ENCODE peak calls at places on chromosomes 4 and X, in eight cellular contexts. L is suprapubic skin; R is GM23248; M is CD8-positive, alpha-beta T cell; A is spleen; P is colonic mucosa; I is tibial nerve; N is mammary epithelial cell. J is an unnamed sample. For H3K4me1, the result is how much of the 10 kb centered on the place peaks cover.

GRCh38 chrX:51332188-51332942 is at the start of gene NUDT10:
- DNase-seq in M (peak), R (peak), N (peak), L (peak), P (peak), A (peak), I (peak), J (no peak)

GRCh38 chr4:7843831-7844230 is 95.8 kb downstream of the AFAP1 start:
- DNase-seq in A (no peak), N (no peak), M (no peak), R (no peak), P (no peak), I (no peak), L (no peak), J (no peak)

GRCh38 chrX:31376408-31376807 is 304.6 kb upstream of the FTHL17 start:
- DNase-seq in N (no peak), P (no peak), M (no peak), R (no peak), I (no peak), A (no peak), L (no peak), J (no peak)

GRCh38 chrX:13130776-13131175 is 86.4 kb upstream of the FAM9C start:
- DNase-seq in R (no peak), L (no peak), P (no peak), A (no peak), N (no peak), I (no peak), M (no peak), J (no peak)

GRCh38 chr4:147360301-147360700 is 120.6 kb upstream of the EDNRA start:
- DNase-seq in N (peak), M (no peak), R (peak), I (no peak), P (no peak), L (no peak), A (no peak), J (no peak)

GRCh38 chrX:15576019-15576418 is 24.7 kb downstream of the ACE2 start:
- DNase-seq in R (no peak), I (no peak), P (no peak), N (no peak), M (no peak), A (no peak), L (no peak), J (no peak)

GRCh38 chr4:84484274-84484673 is 14.8 kb downstream of the NKX6-1 start:
- DNase-seq in P (no peak), L (no peak), I (no peak), A (no peak), N (no peak), R (no peak), M (no peak), J (no peak)

GRCh38 chrX:53078943-53079342 is 3.2 kb upstream of the TSPYL2 start:
- DNase-seq in M (no peak), L (no peak), A (no peak), I (no peak), P (no peak), N (no peak), R (no peak), J (no peak)

GRCh38 chr4:151359576-151359975 is 34.2 kb upstream of the SH3D19 start:
- DNase-seq in A (no peak), L (no peak), P (peak), R (no peak), N (no peak), M (no peak), I (no peak), J (no peak)

GRCh38 chrX:131704136-131704695 is 160.3 kb downstream of the OR13H1 start:
- DNase-seq in P (peak), M (no peak), R (peak), L (peak), N (peak), I (no peak), A (peak), J (peak)

GRCh38 chrX:150211988-150212387 is 151.1 kb upstream of the MAMLD1 start:
- DNase-seq in L (no peak), N (peak), R (peak), A (no peak), P (no peak), I (no peak), M (no peak), J (no peak)

GRCh38 chrX:26215869-26216268 is at the start of gene MAGEB5:
- DNase-seq in M (no peak), A (no peak), L (no peak), R (no peak), P (no peak), I (no peak), N (no peak), J (no peak)

GRCh38 chr4:150581611-150582010 is 340 bp upstream of the MAB21L2 start:
- DNase-seq in R (no peak), I (no peak), L (no peak), A (no peak), M (no peak), P (peak), N (no peak), J (no peak)

GRCh38 chr4:705278-706082 is at the start of gene PCGF3:
- DNase-seq in N (peak), P (peak), A (peak), R (peak), L (peak), I (peak), M (peak), J (peak)

GRCh38 chrX:139222511-139223200 is 307.9 kb upstream of the F9 start:
- DNase-seq in L (no peak), R (no peak), A (no peak), M (no peak), P (no peak), I (no peak), N (no peak), J (no peak)

GRCh38 chr4:85953651-85954018 is 406.2 kb downstream of the MAPK10 start:
- DNase-seq in R (peak), P (no peak), M (no peak), I (no peak), N (peak), A (no peak), L (no peak), J (no peak)

GRCh38 chrX:54494970-54495813 is 842 bp downstream of the FGD1 start:
- DNase-seq in M (no peak), I (no peak), N (peak), P (no peak), R (peak), A (no peak), L (no peak), J (no peak)

GRCh38 chr4:2071252-2071911 is 12.3 kb downstream of the NAT8L start:
- DNase-seq in M (no peak), R (no peak), A (peak), P (no peak), L (peak), N (no peak), I (no peak), J (no peak)

GRCh38 chrX:15567267-15567666 is 33.5 kb downstream of the ACE2 start:
- DNase-seq in R (no peak), I (no peak), L (no peak), N (no peak), A (no peak), P (no peak), M (no peak), J (no peak)

GRCh38 chr4:76585897-76586360 is 150.9 kb downstream of the SHROOM3 start:
- DNase-seq in L (peak), N (peak), R (peak), I (no peak), P (peak), M (no peak), A (peak), J (peak)

GRCh38 chr4:16732741-16733140 is 165.7 kb downstream of the LDB2 start:
- DNase-seq in A (no peak), L (no peak), M (no peak), P (no peak), R (no peak), N (no peak), I (no peak), J (no peak)

GRCh38 chr4:20313237-20314030 is 61.7 kb downstream of the SLIT2 start:
- DNase-seq in N (no peak), R (no peak), A (no peak), I (no peak), P (peak), M (no peak), L (no peak), J (no peak)

GRCh38 chr4:94798808-94799207 is 41.1 kb downstream of the BMPR1B start:
- DNase-seq in R (peak), N (peak), P (no peak), A (no peak), L (no peak), M (no peak), I (no peak), J (no peak)

GRCh38 chrX:7480721-7481120 is 332.8 kb upstream of the PUDP start:
- DNase-seq in N (no peak), R (no peak), M (no peak), L (no peak), I (no peak), P (no peak), A (no peak), J (no peak)

GRCh38 chrX:133437356-133437755 is 22.1 kb upstream of the GPC4 start:
- DNase-seq in L (no peak), I (no peak), R (no peak), P (no peak), N (no peak), M (no peak), A (no peak), J (no peak)

GRCh38 chrX:17692709-17693346 is 44.5 kb upstream of the SCML1 start:
- DNase-seq in R (peak), M (no peak), P (no peak), N (peak), A (no peak), L (no peak), I (no peak), J (no peak)

GRCh38 chrX:111010151-111010550 is 85.8 kb upstream of the PAK3 start:
- DNase-seq in L (no peak), P (no peak), I (no peak), M (no peak), N (no peak), A (no peak), R (no peak), J (no peak)

GRCh38 chr4:146943691-146944375 is 1.8 kb downstream of the TTC29 start:
- DNase-seq in M (no peak), A (no peak), L (no peak), P (no peak), I (no peak), R (no peak), N (no peak), J (no peak)

DNA sequence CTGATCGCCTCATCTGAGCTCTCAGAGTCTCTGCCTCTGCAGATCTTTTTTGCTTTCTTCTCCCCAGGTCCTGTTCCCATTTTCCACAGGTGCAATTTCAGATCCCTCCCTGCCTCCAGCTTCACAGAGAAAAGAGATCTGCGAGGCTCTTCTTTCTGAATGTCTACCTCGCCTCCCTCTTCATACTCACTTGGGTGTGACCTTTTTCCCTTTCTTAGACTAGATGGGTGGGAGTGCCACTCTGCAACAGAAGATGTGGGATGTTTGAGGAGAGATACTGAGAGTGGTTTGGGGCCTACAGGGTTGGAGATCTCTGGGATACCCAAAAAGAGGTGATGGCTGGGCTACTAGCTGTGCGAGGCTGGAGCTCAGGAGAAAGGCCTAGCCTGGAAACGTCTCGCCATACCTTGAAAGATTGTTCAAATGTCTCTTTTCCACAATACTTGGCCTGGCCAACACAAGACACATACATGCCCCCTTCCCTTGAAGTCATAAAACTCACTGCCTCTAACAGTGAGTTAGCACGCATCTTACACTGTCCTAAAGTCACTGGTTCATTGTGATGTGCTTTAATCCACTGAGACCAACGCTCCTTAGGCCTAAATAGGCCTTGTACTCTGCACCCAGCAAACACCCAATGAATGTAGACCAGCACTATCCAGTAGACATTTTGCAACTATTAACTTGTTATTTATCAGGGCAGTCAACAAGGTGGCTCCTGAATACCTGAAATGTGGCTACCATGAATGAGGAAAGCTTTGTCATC is 33.6 kb downstream of the IRF2 start:
- DNase-seq in P (no peak), N (no peak), M (no peak), R (no peak), A (no peak), I (no peak), L (no peak), J (no peak)
- H3K4me1 ChIP-seq in P (under half), N (under half), M (half or more), R (under half), A (half or more), I (half or more), L (under half), J (under half)

GRCh38 chr4:23934915-23935314 is 45.1 kb upstream of the PPARGC1A start:
- DNase-seq in A (no peak), P (peak), I (peak), R (peak), M (no peak), L (peak), N (peak), J (peak)

GRCh38 chr4:23931489-23931830 is 41.6 kb upstream of the PPARGC1A start:
- DNase-seq in P (no peak), I (no peak), A (no peak), M (no peak), R (no peak), L (no peak), N (no peak), J (no peak)

GRCh38 chr4:23932186-23932585 is 42.3 kb upstream of the PPARGC1A start:
- DNase-seq in L (no peak), I (no peak), P (no peak), M (no peak), N (no peak), R (no peak), A (no peak), J (no peak)

GRCh38 chr4:23934223-23934622 is 44.4 kb upstream of the PPARGC1A start:
- DNase-seq in N (no peak), R (no peak), L (no peak), A (no peak), P (no peak), I (no peak), M (no peak), J (no peak)

DNA sequence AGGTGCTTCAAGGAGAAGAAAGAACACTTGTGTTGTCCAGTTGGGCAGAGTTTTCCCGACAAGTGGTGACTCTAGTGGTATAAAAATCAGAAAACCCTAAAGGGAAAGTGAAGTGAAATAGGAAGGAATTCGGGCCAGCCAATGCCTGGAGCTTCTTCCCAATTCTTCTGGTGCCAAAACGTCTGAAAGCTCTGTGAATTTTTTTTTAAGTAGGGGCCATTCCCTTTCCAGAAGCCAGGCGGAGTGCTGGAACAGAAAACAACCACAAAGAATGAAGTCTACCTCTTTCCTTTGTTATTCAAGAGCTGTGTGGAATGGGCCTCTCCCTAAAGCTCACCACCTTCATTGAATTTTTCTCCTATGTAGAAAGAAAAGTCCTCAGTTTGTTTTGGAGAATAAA is 43.1 kb upstream of the PPARGC1A start:
- DNase-seq in P (no peak), L (no peak), I (no peak), N (no peak), R (peak), A (no peak), M (no peak), J (no peak)
- H3K4me1 ChIP-seq in P (under half), L (half or more), I (under half), N (under half), R (under half), A (under half), M (under half), J (under half)

GRCh38 chrX:45748443-45748842 is 547.8 kb upstream of the DIPK2B start:
- DNase-seq in P (no peak), L (no peak), M (no peak), I (no peak), R (peak), N (no peak), A (no peak), J (no peak)
- H3K4me1 ChIP-seq in P (under half), L (under half), M (under half), I (under half), R (half or more), N (half or more), A (under half), J (under half)

GRCh38 chr4:121118344-121118743 is 45.8 kb downstream of the TNIP3 start:
- DNase-seq in A (no peak), P (no peak), N (no peak), R (no peak), I (no peak), L (no peak), M (no peak), J (no peak)

GRCh38 chr4:121113680-121114079 is 41.3 kb upstream of the NDNF start:
- DNase-seq in I (no peak), R (no peak), N (no peak), M (no peak), A (no peak), P (no peak), L (no peak), J (no peak)

GRCh38 chr4:121112530-121112929 is 40.2 kb upstream of the NDNF start:
- DNase-seq in I (no peak), M (no peak), A (no peak), L (no peak), N (no peak), R (peak), P (no peak), J (no peak)

GRCh38 chr4:121119715-121120114 is 44.4 kb downstream of the TNIP3 start:
- DNase-seq in I (no peak), N (no peak), M (no peak), R (no peak), P (no peak), A (no peak), L (no peak), J (no peak)

DNA sequence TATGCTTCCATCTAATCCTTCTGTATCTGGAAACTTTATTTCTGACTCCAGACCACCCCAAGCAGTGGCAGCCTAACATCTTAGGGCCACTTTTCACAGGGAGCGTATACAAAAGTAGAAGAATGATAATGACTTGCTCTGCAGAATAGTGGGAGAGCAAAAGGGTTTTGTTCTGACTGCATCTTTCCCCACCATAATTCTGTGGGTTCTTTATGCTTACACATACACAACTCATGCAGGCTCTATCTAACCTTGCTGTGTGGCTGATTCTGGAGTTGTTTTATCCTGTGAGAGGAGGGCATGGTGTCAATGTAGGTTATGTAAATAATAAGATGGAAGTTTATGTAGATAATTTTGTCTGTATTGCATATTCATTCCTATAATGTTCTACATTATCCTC is 42.4 kb upstream of the NDNF start:
- DNase-seq in N (no peak), A (no peak), L (no peak), I (no peak), R (no peak), M (no peak), P (no peak), J (no peak)
- H3K4me1 ChIP-seq in N (under half), A (under half), L (under half), I (under half), R (under half), M (under half), P (under half), J (under half)

GRCh38 chr4:15656038-15656470 is 897 bp upstream of the FBXL5 start:
- DNase-seq in R (no peak), N (no peak), L (no peak), I (peak), A (no peak), P (no peak), M (no peak), J (no peak)
- H3K4me1 ChIP-seq in R (under half), N (under half), L (under half), I (under half), A (under half), P (under half), M (under half), J (under half)

GRCh38 chr4:99946346-99947189 is at the start of gene DNAJB14:
- DNase-seq in I (peak), A (peak), M (peak), N (peak), R (peak), P (peak), L (peak), J (peak)

GRCh38 chr4:99947608-99948007 is 1.2 kb upstream of the DNAJB14 start:
- DNase-seq in R (peak), P (no peak), M (no peak), A (no peak), N (no peak), I (no peak), L (no peak), J (no peak)

GRCh38 chr4:99949034-99949998 is 759 bp downstream of the H2AZ1 start:
- DNase-seq in P (peak), L (peak), A (peak), M (peak), R (peak), N (peak), I (peak), J (peak)

GRCh38 chr4:99945718-99946345 is 586 bp downstream of the DNAJB14 start:
- DNase-seq in M (no peak), P (peak), I (no peak), L (no peak), R (peak), N (peak), A (no peak), J (no peak)

DNA sequence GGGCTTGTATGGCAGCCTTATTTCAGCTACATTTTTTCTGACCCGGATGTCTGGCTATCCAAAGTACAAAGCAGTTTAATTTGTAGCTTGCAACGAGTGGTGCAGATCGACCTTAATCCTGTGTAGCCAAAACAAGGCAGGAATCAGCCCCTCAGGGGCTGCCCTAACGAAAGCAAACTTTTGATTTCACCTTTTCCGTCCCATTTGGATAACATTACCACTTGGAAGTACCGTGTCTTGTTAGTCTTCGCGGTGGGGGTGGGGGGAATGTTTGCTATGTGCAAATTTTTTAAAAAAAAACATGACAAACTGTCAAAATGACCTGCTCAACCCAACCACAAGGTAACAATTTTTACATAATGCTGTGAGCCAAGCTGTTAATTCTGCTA is 766 bp upstream of the DNAJB14 start:
- DNase-seq in P (no peak), L (no peak), R (peak), A (no peak), I (peak), M (peak), N (no peak), J (no peak)
- H3K4me1 ChIP-seq in P (under half), L (under half), R (under half), A (half or more), I (under half), M (half or more), N (under half), J (under half)

GRCh38 chr4:119103263-119103662 is 32.4 kb upstream of the MYOZ2 start:
- DNase-seq in R (peak), I (no peak), A (no peak), M (no peak), L (peak), P (peak), N (peak), J (no peak)
- H3K4me1 ChIP-seq in R (half or more), I (under half), A (under half), M (under half), L (half or more), P (under half), N (under half), J (under half)

J was measured in lung.